ENCODE peak calls at places on chromosomes 6 and 20, in five cellular contexts. One of them, this sample, is unnamed.
A peak's percentile ranks its signal among the peaks of the same experiment; 100 is the strongest.

GRCh38 chr20:3646651-3647050 is 16.5 kb downstream of the GFRA4 start:
- DNase-seq in GM23338: no peak
- DNase-seq in lower lobe of right lung: no peak
- DNase-seq in ovary: no peak
- DNase-seq in CD8-positive, alpha-beta T cell: no peak
- DNase-seq in this sample: peak; percentile 42

GRCh38 chr6:133817460-133818047 is 71.4 kb upstream of the TCF21 start:
- DNase-seq in GM23338: peak; percentile 84
- DNase-seq in ovary: peak; percentile 41
- DNase-seq in lower lobe of right lung: no peak
- DNase-seq in CD8-positive, alpha-beta T cell: no peak
- DNase-seq in this sample: peak; percentile 64

GRCh38 chr20:43800186-43800585 is 73.4 kb upstream of the GTSF1L start:
- DNase-seq in GM23338: no peak
- DNase-seq in CD8-positive, alpha-beta T cell: no peak
- DNase-seq in lower lobe of right lung: no peak
- DNase-seq in ovary: no peak
- DNase-seq in this sample: no peak

GRCh38 chr6:43496370-43497128 is 13.6 kb downstream of the LRRC73 start:
- DNase-seq in CD8-positive, alpha-beta T cell: no peak
- DNase-seq in ovary: no peak
- DNase-seq in GM23338: peak; percentile 72
- DNase-seq in lower lobe of right lung: no peak
- DNase-seq in this sample: peak; percentile 53

GRCh38 chr20:20435453-20435852 is 67.5 kb downstream of the INSM1 start:
- DNase-seq in CD8-positive, alpha-beta T cell: no peak
- DNase-seq in lower lobe of right lung: no peak
- DNase-seq in GM23338: peak; percentile 48
- DNase-seq in ovary: no peak
- DNase-seq in this sample: no peak

GRCh38 chr6:77092971-77093370 is 370.3 kb downstream of the HTR1B start:
- DNase-seq in lower lobe of right lung: no peak
- DNase-seq in CD8-positive, alpha-beta T cell: no peak
- DNase-seq in ovary: no peak
- DNase-seq in GM23338: no peak
- DNase-seq in this sample: no peak

GRCh38 chr6:8193541-8193940 is 91.2 kb upstream of the EEF1E1 start:
- DNase-seq in ovary: no peak
- DNase-seq in lower lobe of right lung: no peak
- DNase-seq in GM23338: no peak
- DNase-seq in CD8-positive, alpha-beta T cell: no peak
- DNase-seq in this sample: no peak

GRCh38 chr20:45322952-45323383 is 14.9 kb upstream of the MATN4 start:
- DNase-seq in CD8-positive, alpha-beta T cell: no peak
- DNase-seq in GM23338: no peak
- DNase-seq in lower lobe of right lung: peak; percentile 78
- DNase-seq in ovary: no peak
- DNase-seq in this sample: peak; percentile 50

GRCh38 chr6:117417851-117418250 is 7.9 kb downstream of the ROS1 start:
- DNase-seq in ovary: no peak
- DNase-seq in GM23338: no peak
- DNase-seq in CD8-positive, alpha-beta T cell: no peak
- DNase-seq in lower lobe of right lung: no peak
- DNase-seq in this sample: no peak

GRCh38 chr6:33702345-33702977 is 9.0 kb downstream of the UQCC2 start:
- DNase-seq in CD8-positive, alpha-beta T cell: no peak
- DNase-seq in lower lobe of right lung: peak; percentile 48
- DNase-seq in ovary: no peak
- DNase-seq in GM23338: peak; percentile 50
- DNase-seq in this sample: peak; percentile 65

GRCh38 chr6:41009669-41010068 is 29.4 kb downstream of the UNC5CL start:
- DNase-seq in CD8-positive, alpha-beta T cell: no peak
- DNase-seq in lower lobe of right lung: no peak
- DNase-seq in GM23338: no peak
- DNase-seq in ovary: no peak
- DNase-seq in this sample: no peak

GRCh38 chr20:38825901-38826625 is 20.6 kb downstream of the PPP1R16B start:
- DNase-seq in GM23338: peak; percentile 79
- DNase-seq in ovary: no peak
- DNase-seq in CD8-positive, alpha-beta T cell: no peak
- DNase-seq in lower lobe of right lung: no peak
- DNase-seq in this sample: no peak

GRCh38 chr6:160057080-160057479 is 64.5 kb upstream of the SLC22A1 start:
- DNase-seq in CD8-positive, alpha-beta T cell: no peak
- DNase-seq in lower lobe of right lung: no peak
- DNase-seq in GM23338: no peak
- DNase-seq in ovary: no peak
- DNase-seq in this sample: no peak

GRCh38 chr20:2740702-2741101 is 48.1 kb downstream of the EBF4 start:
- DNase-seq in GM23338: no peak
- DNase-seq in CD8-positive, alpha-beta T cell: no peak
- DNase-seq in lower lobe of right lung: no peak
- DNase-seq in ovary: no peak
- DNase-seq in this sample: no peak

GRCh38 chr20:39049684-39050554 is 87.8 kb downstream of the DHX35 start:
- DNase-seq in ovary: peak; percentile 73
- DNase-seq in lower lobe of right lung: peak; percentile 88
- DNase-seq in CD8-positive, alpha-beta T cell: peak; percentile 59
- DNase-seq in GM23338: peak; percentile 86
- DNase-seq in this sample: peak; percentile 85

GRCh38 chr20:52193133-52193532 is 1.6 kb upstream of the ZFP64 start:
- DNase-seq in ovary: no peak
- DNase-seq in CD8-positive, alpha-beta T cell: no peak
- DNase-seq in lower lobe of right lung: no peak
- DNase-seq in GM23338: no peak
- DNase-seq in this sample: no peak

GRCh38 chr6:126660376-126660775 is 320.5 kb downstream of the CENPW start:
- DNase-seq in GM23338: no peak
- DNase-seq in CD8-positive, alpha-beta T cell: no peak
- DNase-seq in ovary: no peak
- DNase-seq in lower lobe of right lung: no peak
- DNase-seq in this sample: no peak

GRCh38 chr6:58198301-58198700 is 880.9 kb downstream of the PRIM2 start:
- DNase-seq in GM23338: no peak
- DNase-seq in lower lobe of right lung: no peak
- DNase-seq in ovary: no peak
- DNase-seq in CD8-positive, alpha-beta T cell: no peak
- DNase-seq in this sample: no peak

GRCh38 chr20:12358006-12358654 is 440.4 kb downstream of the BTBD3 start:
- DNase-seq in CD8-positive, alpha-beta T cell: no peak
- DNase-seq in GM23338: peak; percentile 69
- DNase-seq in ovary: no peak
- DNase-seq in lower lobe of right lung: no peak
- DNase-seq in this sample: peak; percentile 19

GRCh38 chr6:41367061-41367460 is 31.7 kb downstream of the NCR2 start:
- DNase-seq in GM23338: no peak
- DNase-seq in CD8-positive, alpha-beta T cell: no peak
- DNase-seq in ovary: no peak
- DNase-seq in lower lobe of right lung: no peak
- DNase-seq in this sample: no peak

GRCh38 chr20:50510706-50511401 is 671 bp downstream of the PTPN1 start:
- DNase-seq in lower lobe of right lung: peak; percentile 51
- DNase-seq in ovary: peak; percentile 56
- DNase-seq in GM23338: peak; percentile 16
- DNase-seq in CD8-positive, alpha-beta T cell: no peak
- DNase-seq in this sample: peak; percentile 25

GRCh38 chr6:101226677-101227135 is 166.8 kb upstream of the GRIK2 start:
- DNase-seq in ovary: no peak
- DNase-seq in GM23338: peak; percentile 91
- DNase-seq in CD8-positive, alpha-beta T cell: no peak
- DNase-seq in lower lobe of right lung: no peak
- DNase-seq in this sample: peak; percentile 61

GRCh38 chr20:1003920-1004697 is 2.0 kb upstream of the RSPO4 start:
- DNase-seq in GM23338: no peak
- DNase-seq in ovary: no peak
- DNase-seq in lower lobe of right lung: no peak
- DNase-seq in CD8-positive, alpha-beta T cell: no peak
- DNase-seq in this sample: no peak

GRCh38 chr6:170189236-170189635 is 101.6 kb downstream of the DLL1 start:
- DNase-seq in GM23338: no peak
- DNase-seq in CD8-positive, alpha-beta T cell: no peak
- DNase-seq in ovary: no peak
- DNase-seq in lower lobe of right lung: no peak
- DNase-seq in this sample: no peak

GRCh38 chr6:1606533-1607235 is 3.0 kb upstream of the FOXC1 start:
- DNase-seq in lower lobe of right lung: no peak
- DNase-seq in CD8-positive, alpha-beta T cell: no peak
- DNase-seq in GM23338: peak; percentile 92
- DNase-seq in ovary: no peak
- DNase-seq in this sample: no peak

GRCh38 chr6:118881440-118882313 is 12.3 kb upstream of the ASF1A start:
- DNase-seq in ovary: no peak
- DNase-seq in CD8-positive, alpha-beta T cell: no peak
- DNase-seq in GM23338: peak; percentile 50
- DNase-seq in lower lobe of right lung: no peak
- DNase-seq in this sample: no peak

GRCh38 chr6:118876814-118877213 is 17.1 kb upstream of the ASF1A start:
- DNase-seq in CD8-positive, alpha-beta T cell: no peak
- DNase-seq in ovary: no peak
- DNase-seq in lower lobe of right lung: no peak
- DNase-seq in GM23338: no peak
- DNase-seq in this sample: no peak

GRCh38 chr6:118886641-118887040 is 7.3 kb upstream of the ASF1A start:
- DNase-seq in GM23338: no peak
- DNase-seq in ovary: no peak
- DNase-seq in lower lobe of right lung: no peak
- DNase-seq in CD8-positive, alpha-beta T cell: no peak
- DNase-seq in this sample: no peak

GRCh38 chr6:118877806-118878205 is 16.1 kb upstream of the ASF1A start:
- DNase-seq in GM23338: no peak
- DNase-seq in CD8-positive, alpha-beta T cell: no peak
- DNase-seq in ovary: no peak
- DNase-seq in lower lobe of right lung: no peak
- DNase-seq in this sample: no peak

GRCh38 chr6:118882314-118882905 is 11.5 kb upstream of the ASF1A start:
- DNase-seq in lower lobe of right lung: no peak
- DNase-seq in CD8-positive, alpha-beta T cell: no peak
- DNase-seq in GM23338: no peak
- DNase-seq in ovary: no peak
- DNase-seq in this sample: no peak
- H3K36me3 ChIP-seq in lower lobe of right lung: no peaks in the 10 kb centered on the region
- H3K36me3 ChIP-seq in CD8-positive, alpha-beta T cell: no peaks in the 10 kb centered on the region
- H3K36me3 ChIP-seq in GM23338: no peaks in the 10 kb centered on the region
- H3K36me3 ChIP-seq in ovary: no peaks in the 10 kb centered on the region
- H3K36me3 ChIP-seq in this sample: no peaks in the 10 kb centered on the region

GRCh38 chr6:3799731-3800130 is 48.2 kb upstream of the PXDC1 start:
- DNase-seq in ovary: no peak
- DNase-seq in CD8-positive, alpha-beta T cell: no peak
- DNase-seq in lower lobe of right lung: no peak
- DNase-seq in GM23338: no peak
- DNase-seq in this sample: no peak
- H3K4me1 ChIP-seq in ovary: peaks cover 2% of the 10 kb centered on the region
- H3K4me1 ChIP-seq in CD8-positive, alpha-beta T cell: no peaks in the 10 kb centered on the region
- H3K4me1 ChIP-seq in lower lobe of right lung: peaks cover 37% of the 10 kb centered on the region
- H3K4me1 ChIP-seq in GM23338: peaks cover 3% of the 10 kb centered on the region
- H3K4me1 ChIP-seq in this sample: no peaks in the 10 kb centered on the region

DNA sequence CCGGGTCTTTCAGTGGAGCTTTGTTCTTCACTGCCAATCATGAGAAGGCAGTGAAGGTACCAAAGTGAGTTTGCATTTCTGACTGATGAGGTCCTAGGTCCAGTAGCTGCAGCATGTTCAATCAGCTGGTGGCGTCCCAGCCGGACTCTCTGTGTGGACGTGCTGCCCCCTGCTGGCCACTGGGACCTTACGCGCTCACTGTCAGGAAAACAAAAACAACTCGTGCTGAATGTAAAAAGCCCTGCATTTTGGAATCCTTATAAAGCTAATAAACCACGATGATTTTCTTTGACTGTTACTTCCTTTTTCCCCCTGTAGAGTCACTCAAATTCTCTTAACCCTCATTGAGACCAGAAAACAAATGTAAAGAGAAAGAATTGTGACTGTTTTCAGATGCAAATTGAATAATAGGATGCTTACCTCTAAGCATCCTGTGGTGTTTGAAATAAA is 4.9 kb upstream of the CD24 start:
- DNase-seq in CD8-positive, alpha-beta T cell: peak; percentile 48
- DNase-seq in ovary: peak; percentile 58
- DNase-seq in lower lobe of right lung: peak; percentile 91
- DNase-seq in GM23338: peak; percentile 97
- DNase-seq in this sample: peak; percentile 86
- H3K27me3 ChIP-seq in CD8-positive, alpha-beta T cell: no peaks in the 10 kb centered on the region
- H3K27me3 ChIP-seq in ovary: no peaks in the 10 kb centered on the region
- H3K27me3 ChIP-seq in lower lobe of right lung: peaks cover 54% of the 10 kb centered on the region
- H3K27me3 ChIP-seq in GM23338: no peaks in the 10 kb centered on the region
- H3K27me3 ChIP-seq in this sample: peaks cover 35% of the 10 kb centered on the region

GRCh38 chr6:148529010-148529409 is 186.4 kb downstream of the SASH1 start:
- DNase-seq in lower lobe of right lung: no peak
- DNase-seq in CD8-positive, alpha-beta T cell: no peak
- DNase-seq in GM23338: no peak
- DNase-seq in ovary: no peak
- DNase-seq in this sample: no peak

GRCh38 chr6:148530976-148531375 is 188.3 kb downstream of the SASH1 start:
- DNase-seq in ovary: no peak
- DNase-seq in CD8-positive, alpha-beta T cell: no peak
- DNase-seq in GM23338: no peak
- DNase-seq in lower lobe of right lung: no peak
- DNase-seq in this sample: no peak

GRCh38 chr6:148528292-148528691 is 185.7 kb downstream of the SASH1 start:
- DNase-seq in CD8-positive, alpha-beta T cell: no peak
- DNase-seq in GM23338: peak; percentile 43
- DNase-seq in lower lobe of right lung: no peak
- DNase-seq in ovary: no peak
- DNase-seq in this sample: no peak

GRCh38 chr6:148532698-148533097 is 190.1 kb downstream of the SASH1 start:
- DNase-seq in GM23338: no peak
- DNase-seq in lower lobe of right lung: no peak
- DNase-seq in ovary: no peak
- DNase-seq in CD8-positive, alpha-beta T cell: no peak
- DNase-seq in this sample: no peak

DNA sequence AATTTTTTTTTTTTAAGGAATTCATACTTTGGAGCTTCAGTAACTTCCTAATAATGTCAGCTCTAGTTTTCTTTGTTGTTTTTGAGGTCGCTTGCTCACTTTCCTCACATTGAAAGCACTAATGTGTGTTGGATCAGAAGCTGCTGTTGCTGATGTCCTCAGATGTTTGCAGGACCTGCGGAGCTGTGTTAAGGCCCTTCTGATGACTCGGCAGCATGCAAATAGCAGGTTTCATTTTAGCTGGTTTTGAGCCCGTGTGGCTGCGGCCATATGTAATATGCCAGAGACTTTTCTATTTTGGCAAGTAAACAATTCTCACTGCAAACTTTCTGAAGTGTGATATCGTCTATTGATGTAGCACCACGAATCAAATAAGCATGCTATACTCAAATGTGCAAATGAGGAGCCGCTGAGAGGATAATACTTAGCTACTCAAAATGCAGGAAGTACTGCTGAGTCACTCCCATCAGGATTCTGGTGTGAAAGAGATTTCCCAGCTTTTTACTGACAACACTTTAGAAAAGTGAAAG is 187.8 kb downstream of the SASH1 start:
- DNase-seq in lower lobe of right lung: no peak
- DNase-seq in ovary: no peak
- DNase-seq in GM23338: peak; percentile 56
- DNase-seq in CD8-positive, alpha-beta T cell: no peak
- DNase-seq in this sample: no peak
- H3K36me3 ChIP-seq in lower lobe of right lung: peaks cover 90% of the 10 kb centered on the region
- H3K36me3 ChIP-seq in ovary: no peaks in the 10 kb centered on the region
- H3K36me3 ChIP-seq in GM23338: peaks cover 14% of the 10 kb centered on the region
- H3K36me3 ChIP-seq in CD8-positive, alpha-beta T cell: no peaks in the 10 kb centered on the region
- H3K36me3 ChIP-seq in this sample: no peaks in the 10 kb centered on the region

GRCh38 chr6:149859368-149859767 is 4.8 kb downstream of the LRP11 start:
- DNase-seq in CD8-positive, alpha-beta T cell: no peak
- DNase-seq in GM23338: no peak
- DNase-seq in lower lobe of right lung: no peak
- DNase-seq in ovary: no peak
- DNase-seq in this sample: no peak
- H3K4me1 ChIP-seq in CD8-positive, alpha-beta T cell: peaks cover 2% of the 10 kb centered on the region
- H3K4me1 ChIP-seq in GM23338: peaks cover 34% of the 10 kb centered on the region
- H3K4me1 ChIP-seq in lower lobe of right lung: peaks cover 43% of the 10 kb centered on the region
- H3K4me1 ChIP-seq in ovary: peaks cover 4% of the 10 kb centered on the region
- H3K4me1 ChIP-seq in this sample: peaks cover 3% of the 10 kb centered on the region

This sample was measured in BE2C.